ENCODE peak calls at places on chromosomes 2 and 18, in seven cellular contexts. One of them, this sample, is unnamed.

GRCh38 chr18:32470136-32470712 is 458 bp downstream of the GAREM1 start:
- DNase-seq in A549: peak; percentile 28
- DNase-seq in kidney epithelial cell: no peak
- DNase-seq in WTC11: peak; percentile 48
- DNase-seq in prostate gland: peak; percentile 19
- DNase-seq in HepG2: no peak
- DNase-seq in heart left ventricle: peak; percentile 71
- DNase-seq in this sample: peak; percentile 91

GRCh38 chr2:121333231-121333630 is 48.2 kb upstream of the TFCP2L1 start:
- DNase-seq in HepG2: no peak
- DNase-seq in heart left ventricle: no peak
- DNase-seq in kidney epithelial cell: no peak
- DNase-seq in prostate gland: no peak
- DNase-seq in WTC11: no peak
- DNase-seq in A549: no peak
- DNase-seq in this sample: no peak

GRCh38 chr18:64037812-64038414 is 68.0 kb downstream of the SERPINB8 start:
- DNase-seq in HepG2: peak; percentile 50
- DNase-seq in prostate gland: no peak
- DNase-seq in A549: peak; percentile 19
- DNase-seq in WTC11: no peak
- DNase-seq in kidney epithelial cell: no peak
- DNase-seq in heart left ventricle: no peak
- DNase-seq in this sample: no peak

GRCh38 chr18:55473078-55473477 is 114.9 kb downstream of the TCF4 start:
- DNase-seq in heart left ventricle: no peak
- DNase-seq in HepG2: no peak
- DNase-seq in prostate gland: no peak
- DNase-seq in kidney epithelial cell: no peak
- DNase-seq in A549: no peak
- DNase-seq in WTC11: no peak
- DNase-seq in this sample: no peak

GRCh38 chr2:79591281-79591680 is 78.4 kb downstream of the CTNNA2 start:
- DNase-seq in A549: no peak
- DNase-seq in heart left ventricle: no peak
- DNase-seq in HepG2: no peak
- DNase-seq in kidney epithelial cell: no peak
- DNase-seq in WTC11: no peak
- DNase-seq in prostate gland: no peak
- DNase-seq in this sample: no peak

GRCh38 chr2:170462433-170463205 is 252.5 kb upstream of the SP5 start:
- DNase-seq in WTC11: no peak
- DNase-seq in HepG2: no peak
- DNase-seq in heart left ventricle: no peak
- DNase-seq in kidney epithelial cell: no peak
- DNase-seq in prostate gland: no peak
- DNase-seq in A549: no peak
- DNase-seq in this sample: no peak

GRCh38 chr2:170141865-170142264 is 36.1 kb upstream of the MYO3B start:
- DNase-seq in WTC11: no peak
- DNase-seq in heart left ventricle: no peak
- DNase-seq in HepG2: no peak
- DNase-seq in prostate gland: no peak
- DNase-seq in kidney epithelial cell: no peak
- DNase-seq in A549: no peak
- DNase-seq in this sample: no peak

GRCh38 chr2:12819098-12819465 is 102.3 kb downstream of the TRIB2 start:
- DNase-seq in WTC11: no peak
- DNase-seq in prostate gland: peak; percentile 74
- DNase-seq in heart left ventricle: no peak
- DNase-seq in HepG2: no peak
- DNase-seq in A549: no peak
- DNase-seq in kidney epithelial cell: peak; percentile 80
- DNase-seq in this sample: no peak

GRCh38 chr2:72116081-72116533 is 31.6 kb downstream of the CYP26B1 start:
- DNase-seq in HepG2: no peak
- DNase-seq in A549: peak; percentile 49
- DNase-seq in heart left ventricle: no peak
- DNase-seq in WTC11: peak; percentile 64
- DNase-seq in kidney epithelial cell: no peak
- DNase-seq in prostate gland: no peak
- DNase-seq in this sample: no peak

GRCh38 chr2:127226520-127227263 is 6.6 kb upstream of the CYP27C1 start:
- DNase-seq in prostate gland: peak; percentile 67
- DNase-seq in WTC11: no peak
- DNase-seq in kidney epithelial cell: peak; percentile 86
- DNase-seq in A549: peak; percentile 97
- DNase-seq in heart left ventricle: no peak
- DNase-seq in HepG2: peak; percentile 33
- DNase-seq in this sample: no peak

GRCh38 chr18:55485666-55486065 is 102.3 kb downstream of the TCF4 start:
- DNase-seq in kidney epithelial cell: no peak
- DNase-seq in prostate gland: no peak
- DNase-seq in WTC11: no peak
- DNase-seq in heart left ventricle: no peak
- DNase-seq in HepG2: no peak
- DNase-seq in A549: no peak
- DNase-seq in this sample: no peak

GRCh38 chr18:59617468-59617932 is 79.7 kb downstream of the CCBE1 start:
- DNase-seq in WTC11: no peak
- DNase-seq in heart left ventricle: no peak
- DNase-seq in prostate gland: no peak
- DNase-seq in HepG2: no peak
- DNase-seq in A549: no peak
- DNase-seq in kidney epithelial cell: no peak
- DNase-seq in this sample: no peak

GRCh38 chr18:70271742-70272141 is 17.1 kb upstream of the SOCS6 start:
- DNase-seq in HepG2: no peak
- DNase-seq in WTC11: no peak
- DNase-seq in kidney epithelial cell: no peak
- DNase-seq in prostate gland: no peak
- DNase-seq in heart left ventricle: no peak
- DNase-seq in A549: no peak
- DNase-seq in this sample: no peak

GRCh38 chr2:239779592-239779983 is 245.6 kb downstream of the NDUFA10 start:
- DNase-seq in A549: no peak
- DNase-seq in prostate gland: no peak
- DNase-seq in WTC11: no peak
- DNase-seq in heart left ventricle: no peak
- DNase-seq in HepG2: no peak
- DNase-seq in kidney epithelial cell: no peak
- DNase-seq in this sample: peak; percentile 72

GRCh38 chr2:105678346-105678745 is 66.4 kb upstream of the NCK2 start:
- DNase-seq in WTC11: no peak
- DNase-seq in HepG2: no peak
- DNase-seq in A549: no peak
- DNase-seq in heart left ventricle: no peak
- DNase-seq in kidney epithelial cell: no peak
- DNase-seq in prostate gland: no peak
- DNase-seq in this sample: no peak

GRCh38 chr18:51028201-51028805 is 1.7 kb upstream of the SMAD4 start:
- DNase-seq in kidney epithelial cell: no peak
- DNase-seq in WTC11: no peak
- DNase-seq in prostate gland: no peak
- DNase-seq in HepG2: peak; percentile 65
- DNase-seq in heart left ventricle: no peak
- DNase-seq in A549: peak; percentile 24
- DNase-seq in this sample: no peak
- TF ChIP-seq CTCF in kidney epithelial cell: no peak
- TF ChIP-seq CTCF in WTC11: no peak
- TF ChIP-seq CTCF in prostate gland: no peak
- TF ChIP-seq CTCF in HepG2: peak; percentile 55
- TF ChIP-seq CTCF in heart left ventricle: no peak
- TF ChIP-seq CTCF in A549: no peak
- TF ChIP-seq CTCF in this sample: no peak

GRCh38 chr2:10036095-10036879 is 7.1 kb upstream of the KLF11 start:
- DNase-seq in heart left ventricle: peak; percentile 84
- DNase-seq in A549: peak; percentile 84
- DNase-seq in prostate gland: no peak
- DNase-seq in WTC11: no peak
- DNase-seq in HepG2: no peak
- DNase-seq in kidney epithelial cell: no peak
- DNase-seq in this sample: no peak
- TF ChIP-seq CTCF in heart left ventricle: peak; percentile 49
- TF ChIP-seq CTCF in A549: peak; percentile 62
- TF ChIP-seq CTCF in prostate gland: no peak
- TF ChIP-seq CTCF in WTC11: no peak
- TF ChIP-seq CTCF in HepG2: peak; percentile 59
- TF ChIP-seq CTCF in kidney epithelial cell: peak; percentile 79
- TF ChIP-seq CTCF in this sample: peak; percentile 80

DNA sequence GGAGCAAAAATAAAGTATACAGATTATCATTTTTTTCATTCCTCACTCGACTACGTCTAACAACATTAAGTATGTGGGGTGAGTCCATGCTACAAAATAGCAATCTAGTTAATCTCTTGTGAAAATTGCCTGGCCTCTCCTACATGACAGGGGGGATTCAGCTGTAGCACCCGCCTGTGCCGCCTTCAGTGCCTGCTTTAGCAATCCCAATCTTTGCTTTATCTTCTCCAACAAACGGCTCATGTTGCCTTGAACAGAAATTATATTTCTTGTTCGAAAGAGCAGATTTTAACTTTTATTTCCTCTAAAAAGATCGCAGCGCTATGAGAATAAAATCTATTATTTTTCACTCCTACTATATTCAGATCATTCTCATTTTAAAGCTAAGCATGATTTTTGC is 2.4 kb upstream of the SOX11 start:
- DNase-seq in HepG2: no peak
- DNase-seq in WTC11: no peak
- DNase-seq in prostate gland: no peak
- DNase-seq in A549: no peak
- DNase-seq in heart left ventricle: no peak
- DNase-seq in kidney epithelial cell: no peak
- DNase-seq in this sample: no peak
- TF ChIP-seq CTCF in HepG2: no peak
- TF ChIP-seq CTCF in WTC11: no peak
- TF ChIP-seq CTCF in prostate gland: no peak
- TF ChIP-seq CTCF in A549: no peak
- TF ChIP-seq CTCF in heart left ventricle: no peak
- TF ChIP-seq CTCF in kidney epithelial cell: no peak
- TF ChIP-seq CTCF in this sample: no peak

DNA sequence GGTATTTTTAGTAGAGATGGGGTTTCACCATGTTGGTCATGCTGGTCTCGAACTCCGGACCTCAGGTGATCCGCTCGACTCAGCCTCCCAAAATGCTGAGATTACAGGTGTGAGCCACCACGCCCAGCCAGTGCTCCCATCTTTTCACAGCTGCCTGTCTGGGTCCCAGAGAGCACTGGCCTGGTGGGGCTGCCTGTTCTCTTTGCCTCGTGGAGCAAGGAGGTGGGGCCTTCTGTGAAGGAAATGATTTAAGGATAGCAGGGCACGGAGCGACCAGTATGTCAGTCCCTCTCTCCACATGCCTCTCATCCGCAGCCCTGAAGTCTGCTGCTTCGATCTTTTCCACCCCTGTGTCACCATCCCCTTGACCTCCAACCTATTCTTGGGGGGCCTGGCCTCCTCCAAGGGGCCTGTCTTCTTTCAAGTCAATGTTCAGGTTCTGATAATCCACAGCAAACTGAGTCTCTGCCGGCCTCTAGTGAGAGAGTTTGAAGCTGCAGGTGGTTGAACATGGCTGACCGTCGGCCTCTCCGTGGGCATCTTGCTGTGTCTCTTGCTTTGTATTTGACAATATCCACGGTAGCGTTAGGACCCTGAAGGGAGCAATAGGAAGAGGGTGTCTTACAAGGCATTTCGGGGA is 28.2 kb upstream of the GIGYF2 start:
- DNase-seq in HepG2: peak; percentile 38
- DNase-seq in WTC11: peak; percentile 47
- DNase-seq in prostate gland: peak; percentile 39
- DNase-seq in A549: peak; percentile 32
- DNase-seq in kidney epithelial cell: no peak
- DNase-seq in heart left ventricle: no peak
- DNase-seq in this sample: no peak
- TF ChIP-seq CTCF in HepG2: peak; percentile 88
- TF ChIP-seq CTCF in WTC11: no peak
- TF ChIP-seq CTCF in prostate gland: peak; percentile 24
- TF ChIP-seq CTCF in A549: peak; percentile 28
- TF ChIP-seq CTCF in kidney epithelial cell: peak; percentile 57
- TF ChIP-seq CTCF in heart left ventricle: peak; percentile 55
- TF ChIP-seq CTCF in this sample: peak; percentile 76

DNA sequence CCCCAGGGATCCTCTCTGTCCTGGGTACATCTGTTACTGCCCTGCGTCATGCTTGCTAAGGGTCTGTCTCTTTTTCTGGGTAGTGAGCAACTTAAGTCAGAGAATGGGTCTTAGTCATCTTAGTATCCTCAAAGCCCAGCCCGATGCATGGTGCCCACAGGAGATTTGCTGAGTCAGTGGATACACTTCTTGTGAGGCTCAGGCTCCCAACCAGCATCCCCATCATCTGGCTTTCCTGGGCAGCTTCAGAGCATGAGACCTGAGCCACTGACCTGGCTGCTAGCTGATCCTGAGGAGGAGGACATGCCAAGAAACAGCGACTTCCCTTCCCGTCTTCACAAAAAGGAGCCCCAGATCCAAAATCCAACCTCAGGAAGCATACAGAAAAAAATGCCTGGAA is 10.0 kb downstream of the FOXI3 start:
- DNase-seq in HepG2: no peak
- DNase-seq in WTC11: no peak
- DNase-seq in A549: no peak
- DNase-seq in heart left ventricle: no peak
- DNase-seq in prostate gland: no peak
- DNase-seq in kidney epithelial cell: no peak
- DNase-seq in this sample: peak; percentile 43
- TF ChIP-seq CTCF in HepG2: no peak
- TF ChIP-seq CTCF in WTC11: no peak
- TF ChIP-seq CTCF in A549: no peak
- TF ChIP-seq CTCF in heart left ventricle: no peak
- TF ChIP-seq CTCF in prostate gland: no peak
- TF ChIP-seq CTCF in kidney epithelial cell: no peak
- TF ChIP-seq CTCF in this sample: no peak

DNA sequence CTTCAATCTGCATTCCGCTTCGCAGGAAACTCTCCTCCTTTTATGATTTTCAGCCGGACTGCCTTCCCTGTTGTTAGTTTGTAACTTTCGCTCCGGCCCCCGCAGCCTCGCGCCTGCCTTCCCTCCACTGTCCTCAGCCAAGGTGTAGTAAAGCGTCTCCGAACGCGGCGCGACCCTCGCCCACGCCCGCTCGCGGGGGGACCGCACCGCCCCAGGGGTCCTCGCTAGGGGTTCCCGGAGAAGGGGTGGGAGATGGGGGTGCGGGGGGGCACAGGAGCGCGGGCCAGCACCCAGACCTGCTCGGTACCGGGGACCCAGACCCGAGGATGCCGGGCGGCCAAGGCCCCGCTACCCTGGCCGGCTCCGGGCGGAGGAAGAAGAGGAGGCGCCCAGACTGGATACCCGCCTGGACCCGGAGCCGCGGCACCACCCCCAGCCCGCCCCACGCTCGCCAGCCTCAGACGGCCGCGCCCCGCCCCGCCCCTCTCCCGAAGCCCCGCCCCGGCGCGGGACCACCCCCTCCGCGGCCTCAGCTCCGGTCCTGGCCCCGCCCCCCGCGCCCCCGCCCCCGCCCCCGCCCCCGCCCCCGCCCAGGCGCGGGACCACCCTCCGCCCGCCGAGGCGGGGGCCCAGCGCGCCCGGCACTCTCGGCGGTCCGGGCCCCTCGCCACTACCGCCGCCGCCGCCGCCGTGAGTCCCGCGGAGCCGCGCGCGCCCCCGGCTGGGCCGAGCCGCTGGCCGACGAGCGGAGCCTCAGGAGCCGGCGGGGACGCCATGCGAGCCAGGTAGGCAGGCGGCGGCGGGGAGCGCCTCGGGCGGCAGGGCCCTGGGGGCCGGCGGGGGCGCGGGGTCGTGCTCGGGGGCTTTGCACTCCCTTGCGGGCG is at the start of gene SH3BP4:
- DNase-seq in HepG2: peak; percentile 54
- DNase-seq in prostate gland: peak; percentile 92
- DNase-seq in kidney epithelial cell: no peak
- DNase-seq in heart left ventricle: peak; percentile 89
- DNase-seq in WTC11: peak; percentile 82
- DNase-seq in A549: peak; percentile 68
- DNase-seq in this sample: no peak
- TF ChIP-seq CTCF in HepG2: no peak
- TF ChIP-seq CTCF in prostate gland: no peak
- TF ChIP-seq CTCF in kidney epithelial cell: no peak
- TF ChIP-seq CTCF in heart left ventricle: no peak
- TF ChIP-seq CTCF in WTC11: no peak
- TF ChIP-seq CTCF in A549: no peak
- TF ChIP-seq CTCF in this sample: no peak